ENCODE peak calls at places on chromosomes 13 and 19, in ten cellular contexts. E, T, V, B, S, W, C, Z, F and I are unnamed samples.

GRCh38 chr13:52450793-52451116 is 321 bp upstream of the VPS36 start:
- DNase-seq in E (no peak), T (no peak), V (no peak), B (no peak), S (no peak), W (no peak), C (no peak), Z (no peak), F (no peak), I (no peak)

GRCh38 chr19:1055886-1056620 is 10.9 kb upstream of the ARHGAP45 start:
- DNase-seq in E (no peak), T (no peak), V (no peak), B (no peak), S (no peak), W (no peak), C (no peak), Z (no peak), F (no peak), I (no peak)

GRCh38 chr19:17842663-17843313 is 5.0 kb downstream of the JAK3 start:
- DNase-seq in E (no peak), T (no peak), V (no peak), B (no peak), S (no peak), W (no peak), C (no peak), Z (no peak), F (no peak), I (no peak)

GRCh38 chr19:51688665-51689571 is 4.2 kb upstream of the SPACA6 start:
- DNase-seq in E (no peak), T (peak; percentile 56), V (peak; percentile 72), B (peak; percentile 95), S (peak; percentile 74), W (peak; percentile 97), C (peak; percentile 89), Z (peak; percentile 86), F (no peak), I (peak; percentile 96)

GRCh38 chr13:106796280-106797047 is 228.5 kb upstream of the ARGLU1 start:
- DNase-seq in E (no peak), T (no peak), V (no peak), B (no peak), S (no peak), W (no peak), C (no peak), Z (no peak), F (no peak), I (no peak)

GRCh38 chr13:33545492-33545891 is 259.9 kb upstream of the STARD13 start:
- DNase-seq in E (no peak), T (no peak), V (no peak), B (no peak), S (no peak), W (no peak), C (no peak), Z (no peak), F (no peak), I (no peak)

GRCh38 chr19:30666301-30666803 is 294.2 kb downstream of the ZNF536 start:
- DNase-seq in E (peak; percentile 39), T (peak; percentile 44), V (no peak), B (peak; percentile 21), S (no peak), W (peak; percentile 37), C (peak; percentile 21), Z (no peak), F (no peak), I (peak; percentile 64)

GRCh38 chr13:113990321-113990837 is 16.5 kb upstream of the C13orf46 start:
- DNase-seq in E (no peak), T (no peak), V (no peak), B (no peak), S (peak; percentile 7), W (no peak), C (no peak), Z (no peak), F (no peak), I (no peak)

GRCh38 chr13:111005808-111006494 is 91.1 kb upstream of the ANKRD10 start:
- DNase-seq in E (no peak), T (no peak), V (no peak), B (no peak), S (no peak), W (peak; percentile 31), C (no peak), Z (peak; percentile 12), F (no peak), I (peak; percentile 55)

GRCh38 chr13:44306401-44307192 is 67.0 kb upstream of the SERP2 start:
- DNase-seq in E (no peak), T (peak; percentile 38), V (no peak), B (peak; percentile 97), S (peak; percentile 38), W (peak; percentile 99), C (peak; percentile 63), Z (peak; percentile 89), F (no peak), I (peak; percentile 95)

GRCh38 chr13:38350114-38350617 is 515 bp downstream of the UFM1 start:
- DNase-seq in E (peak; percentile 60), T (peak; percentile 5), V (peak; percentile 59), B (peak; percentile 52), S (peak; percentile 21), W (peak; percentile 66), C (no peak), Z (peak; percentile 21), F (peak; percentile 6), I (peak; percentile 80)

GRCh38 chr19:53161123-53161522 is 2.3 kb upstream of the ZNF347 start:
- DNase-seq in E (no peak), T (no peak), V (no peak), B (no peak), S (no peak), W (no peak), C (no peak), Z (no peak), F (no peak), I (no peak)

GRCh38 chr13:40539954-40540706 is 126.3 kb downstream of the FOXO1 start:
- DNase-seq in E (no peak), T (peak; percentile 35), V (no peak), B (peak; percentile 86), S (no peak), W (peak; percentile 91), C (peak; percentile 0), Z (peak; percentile 80), F (no peak), I (peak; percentile 73)

GRCh38 chr13:101514695-101515275 is 62.3 kb downstream of the ITGBL1 start:
- DNase-seq in E (peak; percentile 27), T (no peak), V (peak; percentile 35), B (peak; percentile 64), S (no peak), W (peak; percentile 89), C (no peak), Z (peak; percentile 70), F (no peak), I (peak; percentile 74)

GRCh38 chr13:110405597-110406450 is 98.7 kb downstream of the COL4A2 start:
- DNase-seq in E (no peak), T (no peak), V (no peak), B (peak; percentile 86), S (no peak), W (peak; percentile 82), C (peak; percentile 40), Z (no peak), F (no peak), I (peak; percentile 90)

GRCh38 chr13:41577437-41577836 is 120.1 kb downstream of the RGCC start:
- DNase-seq in E (no peak), T (no peak), V (peak; percentile 76), B (no peak), S (peak; percentile 57), W (peak; percentile 66), C (no peak), Z (no peak), F (no peak), I (peak; percentile 70)

GRCh38 chr19:21680026-21680425 is 87.4 kb downstream of the ZNF100 start:
- DNase-seq in E (no peak), T (no peak), V (no peak), B (no peak), S (no peak), W (no peak), C (no peak), Z (no peak), F (no peak), I (no peak)

GRCh38 chr13:50990540-50991506 is 81.2 kb downstream of the RNASEH2B start:
- DNase-seq in E (no peak), T (no peak), V (no peak), B (peak; percentile 26), S (peak; percentile 49), W (peak; percentile 58), C (no peak), Z (peak; percentile 45), F (peak; percentile 7), I (peak; percentile 87)

GRCh38 chr13:50587122-50587521 is 256.4 kb downstream of the DLEU7 start:
- DNase-seq in E (no peak), T (no peak), V (no peak), B (no peak), S (no peak), W (no peak), C (no peak), Z (no peak), F (no peak), I (no peak)

GRCh38 chr13:93254775-93255174 is 28.2 kb downstream of the GPC6 start:
- DNase-seq in E (no peak), T (no peak), V (no peak), B (no peak), S (no peak), W (no peak), C (no peak), Z (no peak), F (no peak), I (no peak)